ENCODE peak calls at places on chromosomes 3 and 15, in four cellular contexts. R is GM12878, J is HepG2, D is K562. P is an unnamed sample.
A peak's percentile ranks its signal among the peaks of the same experiment; 100 is the strongest.

GRCh38 chr15:28960979-28961378 is 75.2 kb downstream of the APBA2 start:
- DNase-seq in R (no peak), J (no peak), D (no peak), P (no peak)

GRCh38 chr3:134356411-134357040 is 17.7 kb downstream of the AMOTL2 start:
- DNase-seq in D (no peak), J (no peak), R (no peak), P (peak; percentile 5)

GRCh38 chr3:29759443-29760033 is 478.7 kb downstream of the RBMS3 start:
- DNase-seq in R (no peak), D (no peak), J (no peak), P (no peak)

GRCh38 chr3:21562225-21562624 is 188.8 kb downstream of the ZNF385D start:
- DNase-seq in J (no peak), D (no peak), R (no peak), P (no peak)

GRCh38 chr3:28792604-28793003 is 444.0 kb upstream of the AZI2 start:
- DNase-seq in J (no peak), R (no peak), D (no peak), P (no peak)

GRCh38 chr3:110815008-110815583 is 256.5 kb upstream of the NECTIN3 start:
- DNase-seq in D (no peak), R (no peak), J (no peak), P (no peak)

GRCh38 chr15:55457401-55458022 is 49.2 kb downstream of the PIERCE2 start:
- DNase-seq in D (no peak), R (no peak), J (no peak), P (no peak)

GRCh38 chr3:55454611-55455010 is 32.5 kb downstream of the WNT5A start:
- DNase-seq in D (no peak), R (no peak), J (no peak), P (no peak)

GRCh38 chr3:111338059-111338698 is 203.8 kb upstream of the CD96 start:
- DNase-seq in R (no peak), J (peak; percentile 62), D (peak; percentile 3), P (peak; percentile 62)

GRCh38 chr3:143056372-143056771 is 55.0 kb downstream of the U2SURP start:
- DNase-seq in J (no peak), R (no peak), D (no peak), P (no peak)

GRCh38 chr15:91302588-91303439 is 202.8 kb downstream of the SV2B start:
- DNase-seq in D (peak; percentile 71), J (peak; percentile 45), R (peak; percentile 17), P (peak; percentile 44)

GRCh38 chr3:169026543-169027181 is 636.9 kb downstream of the MECOM start:
- DNase-seq in D (no peak), R (no peak), J (peak; percentile 1), P (no peak)

GRCh38 chr3:85726241-85726640 is 767.5 kb downstream of the CADM2 start:
- DNase-seq in D (no peak), R (no peak), J (peak; percentile 89), P (no peak)

GRCh38 chr3:105527538-105527937 is 160.8 kb downstream of the ALCAM start:
- DNase-seq in R (no peak), D (no peak), J (no peak), P (no peak)

GRCh38 chr3:62149962-62150361 is 223.4 kb downstream of the FEZF2 start:
- DNase-seq in J (no peak), D (no peak), R (no peak), P (no peak)

GRCh38 chr3:170751083-170751893 is 118.7 kb downstream of the RPL22L1 start:
- DNase-seq in R (no peak), D (no peak), J (no peak), P (no peak)

GRCh38 chr3:120028271-120029047 is 65.8 kb downstream of the GSK3B start:
- DNase-seq in R (no peak), D (no peak), J (no peak), P (peak; percentile 15)

GRCh38 chr3:38616111-38616510 is 33.4 kb downstream of the SCN5A start:
- DNase-seq in D (no peak), R (no peak), J (no peak), P (no peak)

GRCh38 chr3:37224879-37225278 is 50.5 kb upstream of the LRRFIP2 start:
- DNase-seq in J (no peak), R (no peak), D (no peak), P (no peak)

GRCh38 chr3:37227870-37228549 is 53.6 kb upstream of the LRRFIP2 start:
- DNase-seq in J (peak; percentile 78), D (no peak), R (no peak), P (no peak)

GRCh38 chr3:37225481-37225880 is 51.1 kb upstream of the LRRFIP2 start:
- DNase-seq in R (no peak), D (no peak), J (no peak), P (no peak)

GRCh38 chr3:37221407-37221806 is 47.0 kb upstream of the LRRFIP2 start:
- DNase-seq in D (no peak), J (peak; percentile 89), R (no peak), P (no peak)

DNA sequence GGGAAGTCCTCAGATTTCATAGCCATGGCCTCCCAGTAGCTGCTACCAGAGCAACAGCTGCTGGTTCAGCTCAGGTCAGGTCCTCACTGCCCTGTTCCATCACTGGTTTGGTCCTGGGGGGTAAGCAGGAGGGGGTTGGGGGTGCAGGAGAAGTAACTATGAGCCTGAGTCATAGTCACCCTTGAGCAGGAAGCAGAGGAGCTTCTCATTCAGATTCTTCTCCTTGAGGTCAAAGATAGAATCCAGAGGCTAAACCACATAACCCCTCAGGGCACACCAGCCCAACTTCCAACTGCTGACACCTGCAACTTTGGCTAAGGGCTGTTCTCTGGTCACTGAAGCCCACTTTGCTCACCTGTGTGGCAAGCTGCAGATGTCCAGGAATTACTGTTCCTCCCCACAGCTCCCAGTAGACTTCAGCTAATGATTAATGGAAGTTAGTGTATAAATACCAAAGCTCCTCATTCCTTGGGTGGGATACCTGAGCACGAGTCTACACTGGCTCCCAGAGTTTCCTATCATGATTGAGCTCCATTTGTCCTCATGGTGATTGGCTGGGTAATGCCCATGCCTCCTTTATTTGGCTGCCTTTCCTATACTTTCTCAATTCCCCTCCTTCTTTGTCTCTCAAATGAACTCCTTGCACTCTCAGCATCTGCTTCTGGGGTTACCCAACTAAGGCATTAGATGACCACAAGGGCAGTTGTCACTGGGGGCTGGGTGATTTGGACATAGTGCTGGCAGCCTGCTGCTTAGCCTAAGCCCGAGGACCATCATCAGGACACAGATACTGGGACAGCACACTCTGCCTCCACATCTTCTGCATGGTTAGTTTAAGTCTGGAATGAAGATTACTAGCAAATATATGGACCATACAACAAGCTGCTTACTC is 48.9 kb upstream of the LRRFIP2 start:
- DNase-seq in J (peak; percentile 29), D (no peak), R (no peak), P (no peak)
- TF ChIP-seq ATF2 in J (no peak), D (no peak), R (no peak), P (no peak)

GRCh38 chr3:99997293-99997692 is 117.0 kb downstream of the FILIP1L start:
- DNase-seq in D (no peak), R (no peak), J (no peak), P (no peak)
- TF ChIP-seq ATF2 in D (no peak), R (no peak), J (no peak), P (no peak)

GRCh38 chr15:50225057-50225456 is 40.5 kb downstream of the HDC start:
- DNase-seq in R (no peak), D (no peak), J (no peak), P (no peak)

GRCh38 chr15:50225897-50226296 is 39.6 kb downstream of the HDC start:
- DNase-seq in J (no peak), R (no peak), D (no peak), P (no peak)

GRCh38 chr15:50229336-50229735 is 36.2 kb downstream of the HDC start:
- DNase-seq in D (no peak), J (no peak), R (no peak), P (no peak)

GRCh38 chr15:50228866-50229265 is 36.7 kb downstream of the HDC start:
- DNase-seq in D (no peak), R (no peak), J (no peak), P (no peak)

DNA sequence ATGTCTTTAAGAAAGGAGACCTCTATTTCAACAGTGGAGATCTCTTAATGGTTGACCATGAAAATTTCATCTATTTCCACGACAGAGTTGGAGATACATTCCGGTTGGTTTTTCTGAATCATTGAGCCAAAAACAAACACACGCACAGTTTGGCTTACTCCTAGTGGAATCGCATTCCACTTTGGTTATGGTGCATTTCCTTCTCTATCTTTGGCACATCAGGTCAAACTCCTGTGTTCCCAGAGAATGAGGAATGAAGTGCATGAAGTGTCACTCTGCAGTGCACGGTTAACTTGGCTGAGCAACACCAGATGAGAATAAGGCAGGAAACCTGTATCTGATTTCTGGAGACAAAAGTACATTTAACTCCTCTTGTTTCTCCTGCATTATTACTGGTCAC is 38.5 kb downstream of the HDC start:
- DNase-seq in R (no peak), D (no peak), J (no peak), P (no peak)
- TF ChIP-seq ATF2 in R (no peak), D (no peak), J (no peak), P (no peak)

DNA sequence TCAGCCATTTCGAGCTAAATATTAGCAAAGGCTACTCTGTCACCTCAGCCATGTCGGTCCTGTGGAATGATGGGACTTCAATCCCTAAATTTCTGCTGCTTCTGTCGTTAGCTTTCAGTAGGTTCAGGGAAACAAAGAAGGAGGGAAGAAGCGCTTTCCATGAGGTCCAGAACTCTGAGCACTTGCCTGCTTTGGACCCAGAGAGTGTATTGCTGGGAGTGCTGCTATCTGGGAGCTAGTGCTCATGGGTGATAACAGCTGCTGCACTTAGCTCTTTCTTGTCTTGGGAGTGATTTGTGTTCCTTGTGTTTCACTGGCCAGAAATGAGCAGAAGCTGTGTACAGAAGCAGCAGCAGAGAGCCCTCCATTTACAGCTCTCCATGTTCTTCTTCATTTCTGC is 369.8 kb downstream of the DIPK2A start:
- DNase-seq in J (no peak), R (no peak), D (no peak), P (no peak)
- TF ChIP-seq ATF2 in J (no peak), R (no peak), D (no peak), P (no peak)

GRCh38 chr3:10277115-10277625 is 15.6 kb downstream of the GHRL start:
- DNase-seq in R (no peak), J (no peak), D (no peak), P (no peak)

GRCh38 chr3:10269443-10269842 is 21.2 kb downstream of the TATDN2 start:
- DNase-seq in R (no peak), D (no peak), J (no peak), P (no peak)

GRCh38 chr3:10272977-10273376 is 19.8 kb downstream of the GHRL start:
- DNase-seq in R (no peak), J (no peak), D (no peak), P (no peak)

GRCh38 chr3:10274601-10275000 is 18.1 kb downstream of the GHRL start:
- DNase-seq in J (no peak), D (no peak), R (no peak), P (no peak)

GRCh38 chr3:10273697-10274305 is 18.9 kb downstream of the GHRL start:
- DNase-seq in D (no peak), J (no peak), R (no peak), P (no peak)
- TF ChIP-seq ATF2 in D (no peak), J (no peak), R (no peak), P (no peak)

P was measured in WTC11.